ENCODE peak calls at places on chromosomes 7 and 10, in eight cellular contexts. U, K, S, L, M, C, W and N are unnamed samples.
A peak's percentile ranks its signal among the peaks of the same experiment; 100 is the strongest.

GRCh38 chr10:132329565-132330485 is 2.2 kb upstream of the LRRC27 start:
- DNase-seq in K (no peak), W (no peak), S (peak; percentile 81), C (no peak), U (peak; percentile 36), L (no peak), M (peak; percentile 69), N (peak; percentile 61)

GRCh38 chr7:116977172-116977571 is 23.9 kb downstream of the ST7 start:
- DNase-seq in K (no peak), U (peak; percentile 66), L (no peak), S (no peak), W (no peak), M (no peak), C (no peak), N (no peak)

GRCh38 chr10:102545997-102546396 is 42.2 kb downstream of the SUFU start:
- DNase-seq in C (no peak), U (no peak), M (no peak), S (no peak), W (no peak), L (no peak), K (no peak), N (no peak)

GRCh38 chr10:100883322-100883821 is 29.4 kb upstream of the SLF2 start:
- DNase-seq in M (no peak), W (no peak), K (no peak), L (no peak), C (no peak), U (no peak), S (no peak), N (no peak)

GRCh38 chr7:9391984-9392383 is 958.6 kb downstream of the NXPH1 start:
- DNase-seq in C (no peak), L (no peak), U (no peak), W (no peak), S (no peak), K (no peak), M (no peak), N (no peak)

GRCh38 chr10:34988397-34989067 is 101.6 kb downstream of the CUL2 start:
- DNase-seq in W (no peak), C (no peak), M (no peak), S (no peak), U (no peak), L (no peak), K (no peak), N (no peak)

GRCh38 chr10:44982114-44982460 is 3.5 kb upstream of the DEPP1 start:
- DNase-seq in C (no peak), W (no peak), M (no peak), S (no peak), U (no peak), L (no peak), K (no peak), N (peak; percentile 87)

GRCh38 chr7:37047260-37047659 is 323.0 kb upstream of the AOAH start:
- DNase-seq in W (no peak), S (no peak), K (no peak), L (no peak), M (no peak), C (no peak), U (no peak), N (no peak)

GRCh38 chr10:30095811-30096422 is 36.5 kb upstream of the JCAD start:
- DNase-seq in K (no peak), W (no peak), C (no peak), S (no peak), L (no peak), U (no peak), M (no peak), N (no peak)

GRCh38 chr7:124856299-124856888 is 73.2 kb downstream of the POT1 start:
- DNase-seq in S (peak; percentile 54), L (no peak), M (peak; percentile 3), C (no peak), K (no peak), W (no peak), U (peak; percentile 61), N (peak; percentile 2)

GRCh38 chr7:74222851-74223710 is 13.3 kb downstream of the LAT2 start:
- DNase-seq in L (no peak), S (peak; percentile 55), W (no peak), C (no peak), K (no peak), U (no peak), M (no peak), N (no peak)

DNA sequence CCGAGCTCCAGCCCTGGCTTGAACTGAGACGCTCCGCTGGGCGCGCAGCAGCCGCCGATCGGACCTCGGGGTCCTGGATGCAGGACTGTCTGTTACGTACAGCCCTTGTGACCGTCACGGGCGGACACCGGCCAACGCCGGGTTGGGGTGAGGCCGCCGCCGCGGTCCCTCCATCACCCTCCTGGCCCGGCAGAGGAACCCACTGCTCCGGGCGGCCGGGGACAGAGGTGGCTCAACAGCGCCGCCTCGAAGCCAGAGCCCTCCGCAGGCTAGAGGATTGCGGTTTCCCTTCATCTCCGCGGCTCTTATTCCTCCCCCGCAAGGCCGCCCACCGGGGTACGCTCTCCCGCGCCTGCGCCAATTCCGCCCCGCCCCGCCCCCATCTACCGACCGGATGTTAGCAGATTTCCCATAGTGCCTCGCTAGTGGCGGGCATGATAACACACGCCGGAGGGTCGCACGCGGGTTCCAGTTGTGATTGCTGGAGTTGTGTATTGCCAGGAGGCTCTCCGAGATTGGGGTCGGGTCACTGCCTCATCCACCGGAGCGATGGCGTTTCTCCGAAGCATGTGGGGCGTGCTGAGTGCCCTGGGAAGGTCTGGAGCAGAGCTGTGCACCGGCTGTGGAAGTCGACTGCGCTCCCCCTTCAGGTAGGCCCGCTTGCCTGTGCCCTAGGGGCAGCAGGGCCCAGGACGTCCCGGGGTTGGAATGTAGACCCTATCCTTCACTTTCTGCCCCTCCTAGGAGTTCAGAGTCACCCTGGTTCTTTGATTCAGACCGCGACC is at the start of gene TFAM:
- DNase-seq in L (peak; percentile 93), W (peak; percentile 53), S (peak; percentile 97), U (peak; percentile 85), M (peak; percentile 92), K (peak; percentile 71), C (peak; percentile 91), N (peak; percentile 87)
- TF ChIP-seq POLR2A in L (peak; percentile 78), W (peak; percentile 92), S (peak; percentile 99), U (peak; percentile 78), M (peak; percentile 91), K (peak; percentile 96), C (peak; percentile 87), N (peak; percentile 86)

DNA sequence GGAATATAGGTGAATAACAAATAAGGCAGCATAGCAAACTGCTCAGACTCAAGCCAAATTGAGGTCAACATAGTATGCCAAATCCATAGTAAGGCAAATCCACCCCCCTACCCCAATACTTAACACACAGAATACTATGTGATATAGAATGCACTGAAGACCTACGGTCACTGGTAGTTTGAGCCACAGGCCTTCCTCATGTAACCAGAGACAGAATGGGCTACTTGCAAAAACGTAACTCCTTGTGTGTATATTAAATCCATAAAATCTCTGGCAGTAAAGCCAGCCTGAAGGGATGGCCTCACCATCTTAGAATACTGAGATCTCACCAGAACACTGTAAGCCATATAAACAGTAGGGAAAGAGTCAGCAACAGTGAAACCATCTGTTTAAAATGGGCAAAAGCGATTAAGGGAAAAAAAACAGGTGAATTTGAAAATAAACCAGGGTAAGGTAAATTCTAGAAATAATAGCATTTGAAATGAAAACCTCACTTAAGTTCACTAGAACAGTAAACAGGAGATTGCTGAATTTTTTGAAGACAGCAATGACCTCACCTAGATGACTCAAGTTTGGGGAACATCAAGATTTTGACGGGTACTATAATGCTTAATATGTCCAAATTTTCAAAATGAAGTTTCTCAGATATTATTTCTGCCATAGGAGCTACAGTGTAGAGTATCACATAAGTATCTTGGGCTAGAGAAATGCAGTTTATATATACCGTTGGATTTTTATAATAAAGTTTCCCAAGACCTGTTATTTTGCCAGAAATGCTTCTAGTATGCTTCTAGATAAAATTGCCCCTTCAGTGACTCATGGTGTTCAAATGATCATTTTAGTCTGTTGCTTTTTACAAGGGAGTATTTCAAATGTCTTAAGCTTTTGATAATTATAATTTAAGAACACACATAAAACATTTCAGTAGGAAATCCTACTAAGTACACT is 13.9 kb downstream of the HNRNPA2B1 start:
- DNase-seq in U (no peak), W (no peak), S (no peak), M (no peak), C (no peak), L (no peak), K (no peak), N (no peak)
- TF ChIP-seq POLR2A in U (no peak), W (peak; percentile 54), S (peak; percentile 16), M (no peak), C (no peak), L (no peak), K (peak; percentile 31), N (no peak)

DNA sequence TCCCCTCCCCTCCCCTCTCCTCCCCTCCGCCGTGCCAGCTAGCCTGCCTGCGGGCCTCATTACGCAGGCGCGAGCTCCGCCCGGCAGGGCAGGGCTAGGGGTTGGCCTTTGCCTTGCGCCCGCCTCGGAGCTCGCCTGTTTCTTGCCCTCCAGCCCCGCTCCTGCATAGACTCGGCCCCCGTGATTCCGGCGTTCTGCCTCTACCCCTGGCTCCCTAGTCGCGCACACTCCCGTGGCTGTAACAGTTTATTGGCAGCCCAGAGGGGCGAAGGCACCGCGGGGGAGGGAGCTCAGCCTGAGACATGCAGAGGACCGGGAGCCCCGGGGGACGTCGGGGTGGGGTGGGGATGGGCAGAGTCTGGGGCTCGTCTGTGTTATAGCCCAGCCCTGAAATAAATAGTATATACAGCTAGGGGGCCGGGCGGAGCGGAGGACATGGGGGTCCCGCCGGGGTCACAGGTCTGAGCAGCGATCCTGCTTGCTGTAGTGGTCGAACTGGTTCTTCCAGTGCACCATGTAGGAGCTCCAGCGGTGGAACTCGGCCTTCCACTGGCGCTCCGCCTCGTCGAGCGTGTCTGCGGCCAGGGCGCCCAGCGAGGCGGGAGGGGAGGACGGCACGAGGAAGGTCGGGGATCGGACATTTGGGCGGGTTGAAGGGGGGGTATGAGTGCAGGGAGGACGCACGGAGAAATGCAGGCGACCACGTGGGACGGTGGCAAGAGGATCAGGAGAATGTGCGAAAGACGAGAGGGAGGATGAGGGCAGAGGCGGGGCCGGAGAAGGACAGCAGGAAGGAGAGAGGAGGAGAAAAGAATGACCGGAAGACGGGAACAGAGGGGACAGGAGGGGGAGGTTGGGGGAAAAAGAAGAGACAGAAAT is 485 bp upstream of the UFSP1 start:
- DNase-seq in S (peak; percentile 99), C (peak; percentile 91), L (peak; percentile 91), W (peak; percentile 79), K (peak; percentile 99), U (peak; percentile 90), M (peak; percentile 96), N (peak; percentile 96)
- TF ChIP-seq POLR2A in S (peak; percentile 96), C (no peak), L (peak; percentile 80), W (no peak), K (peak; percentile 36), U (peak; percentile 8), M (peak; percentile 74), N (peak; percentile 71)

GRCh38 chr7:27173412-27174076 is 576 bp downstream of the HOXA10 start:
- DNase-seq in L (no peak), S (peak; percentile 87), U (no peak), K (no peak), M (no peak), W (no peak), C (no peak), N (peak; percentile 97)

GRCh38 chr7:27174077-27175004 is at the start of gene HOXA10:
- DNase-seq in K (no peak), C (no peak), W (no peak), L (no peak), S (peak; percentile 67), M (no peak), U (no peak), N (no peak)

GRCh38 chr7:27172388-27172774 is 1.7 kb downstream of the HOXA10 start:
- DNase-seq in C (no peak), K (no peak), M (no peak), W (no peak), U (no peak), S (peak; percentile 64), L (no peak), N (no peak)

GRCh38 chr7:27171636-27172387 is 2.3 kb downstream of the HOXA10 start:
- DNase-seq in S (peak; percentile 27), U (no peak), K (no peak), W (no peak), M (no peak), C (no peak), L (no peak), N (no peak)

GRCh38 chr7:27172823-27173411 is 1.2 kb downstream of the HOXA10 start:
- DNase-seq in U (no peak), W (no peak), C (no peak), L (no peak), M (no peak), K (no peak), S (peak; percentile 88), N (peak; percentile 83)
- TF ChIP-seq POLR2A in U (no peak), W (no peak), C (no peak), L (no peak), M (no peak), K (no peak), S (peak; percentile 60), N (peak; percentile 81)